ENCODE peak calls at places on chromosome 7, in eight cellular contexts. O is glutamatergic neuron, T is GM18507, E is fibroblast of the conjunctiva, V is A172, W is fibroblast of pulmonary artery, F is nephron progenitor cell, G is stomach. M is an unnamed sample.

GRCh38 chr7:139915864-139916716 is 87.0 kb downstream of the TBXAS1 start:
- DNase-seq in O (no peak), T (peak; percentile 73), E (peak; percentile 96), V (peak; percentile 97), W (peak; percentile 98), F (no peak), G (peak; percentile 46), M (peak; percentile 83)

GRCh38 chr7:158495256-158495655 is 92.4 kb downstream of the PTPRN2 start:
- DNase-seq in O (no peak), T (no peak), E (no peak), V (no peak), W (no peak), F (no peak), G (no peak), M (no peak)

GRCh38 chr7:121294448-121294992 is 34.3 kb upstream of the WNT16 start:
- DNase-seq in O (no peak), T (no peak), E (no peak), V (no peak), W (no peak), F (no peak), G (no peak), M (no peak)

GRCh38 chr7:3028071-3028766 is 15.4 kb downstream of the CARD11 start:
- DNase-seq in O (no peak), T (no peak), E (peak; percentile 0), V (peak; percentile 91), W (peak; percentile 56), F (no peak), G (peak; percentile 31), M (no peak)

GRCh38 chr7:74173491-74173865 is 678 bp upstream of the EIF4H start:
- DNase-seq in O (no peak), T (no peak), E (no peak), V (no peak), W (no peak), F (no peak), G (no peak), M (no peak)

GRCh38 chr7:98878365-98879197 is at the start of gene TRRAP:
- DNase-seq in O (peak; percentile 84), T (peak; percentile 65), E (peak; percentile 35), V (peak; percentile 32), W (peak; percentile 72), F (peak; percentile 84), G (peak; percentile 75), M (no peak)

GRCh38 chr7:70738080-70738479 is 393.9 kb upstream of the GALNT17 start:
- DNase-seq in O (no peak), T (no peak), E (no peak), V (peak; percentile 75), W (peak; percentile 25), F (no peak), G (peak; percentile 47), M (peak; percentile 36)

GRCh38 chr7:27249724-27250636 is 7.4 kb downstream of the EVX1 start:
- DNase-seq in O (no peak), T (no peak), E (no peak), V (no peak), W (no peak), F (no peak), G (no peak), M (no peak)

GRCh38 chr7:72152171-72153131 is 259.7 kb downstream of the CALN1 start:
- DNase-seq in O (no peak), T (no peak), E (no peak), V (no peak), W (no peak), F (no peak), G (peak; percentile 31), M (no peak)

GRCh38 chr7:81482600-81483186 is 287.2 kb downstream of the HGF start:
- DNase-seq in O (no peak), T (no peak), E (peak; percentile 39), V (peak; percentile 33), W (peak; percentile 75), F (no peak), G (no peak), M (no peak)

GRCh38 chr7:108016841-108017775 is 14.1 kb upstream of the LAMB1 start:
- DNase-seq in O (no peak), T (no peak), E (no peak), V (peak; percentile 72), W (peak; percentile 62), F (no peak), G (no peak), M (no peak)

GRCh38 chr7:67019562-67020390 is 23.1 kb downstream of the TYW1 start:
- DNase-seq in O (no peak), T (no peak), E (no peak), V (peak; percentile 74), W (peak; percentile 14), F (no peak), G (no peak), M (no peak)

GRCh38 chr7:53340220-53340619 is 304.8 kb downstream of the POM121L12 start:
- DNase-seq in O (no peak), T (no peak), E (no peak), V (no peak), W (no peak), F (no peak), G (no peak), M (no peak)

GRCh38 chr7:92253251-92253650 is 7.5 kb downstream of the ANKIB1 start:
- DNase-seq in O (no peak), T (no peak), E (no peak), V (no peak), W (no peak), F (no peak), G (no peak), M (no peak)

GRCh38 chr7:130392456-130392860 is 12.2 kb downstream of the CPA1 start:
- DNase-seq in O (no peak), T (no peak), E (no peak), V (no peak), W (peak; percentile 77), F (no peak), G (no peak), M (no peak)

GRCh38 chr7:37224746-37225145 is 223.9 kb downstream of the ELMO1 start:
- DNase-seq in O (no peak), T (no peak), E (no peak), V (no peak), W (no peak), F (no peak), G (no peak), M (no peak)

GRCh38 chr7:74479066-74479781 is 25.5 kb downstream of the GTF2IRD1 start:
- DNase-seq in O (no peak), T (no peak), E (no peak), V (peak; percentile 77), W (no peak), F (peak; percentile 22), G (peak; percentile 53), M (no peak)

GRCh38 chr7:3648276-3648675 is 347.2 kb downstream of the SDK1 start:
- DNase-seq in O (no peak), T (no peak), E (no peak), V (no peak), W (no peak), F (no peak), G (no peak), M (no peak)

GRCh38 chr7:155803418-155804376 is 8.6 kb downstream of the SHH start:
- DNase-seq in O (peak; percentile 50), T (no peak), E (no peak), V (peak; percentile 41), W (no peak), F (peak; percentile 53), G (peak; percentile 78), M (no peak)

GRCh38 chr7:99004216-99004615 is 125.9 kb downstream of the TRRAP start:
- DNase-seq in O (no peak), T (no peak), E (no peak), V (no peak), W (peak; percentile 10), F (no peak), G (no peak), M (no peak)

GRCh38 chr7:51298912-51299311 is 17.7 kb downstream of the COBL start:
- DNase-seq in O (no peak), T (no peak), E (no peak), V (no peak), W (no peak), F (no peak), G (no peak), M (no peak)

GRCh38 chr7:1432411-1433082 is 26.7 kb downstream of the MICALL2 start:
- DNase-seq in O (peak; percentile 89), T (peak; percentile 54), E (peak; percentile 14), V (peak; percentile 44), W (peak; percentile 59), F (peak; percentile 90), G (peak; percentile 82), M (no peak)

GRCh38 chr7:38224392-38224791 is 46.3 kb downstream of the STARD3NL start:
- DNase-seq in O (no peak), T (no peak), E (peak; percentile 8), V (no peak), W (no peak), F (no peak), G (no peak), M (no peak)

GRCh38 chr7:116161733-116162132 is 48.6 kb upstream of the TES start:
- DNase-seq in O (no peak), T (no peak), E (no peak), V (no peak), W (no peak), F (no peak), G (no peak), M (no peak)

GRCh38 chr7:38822556-38822955 is 86.4 kb downstream of the VPS41 start:
- DNase-seq in O (no peak), T (no peak), E (no peak), V (no peak), W (no peak), F (no peak), G (no peak), M (no peak)

GRCh38 chr7:131604841-131605279 is 48.4 kb upstream of the PODXL start:
- DNase-seq in O (no peak), T (no peak), E (no peak), V (peak; percentile 93), W (peak; percentile 38), F (no peak), G (no peak), M (no peak)

GRCh38 chr7:70630647-70631457 is 501.1 kb upstream of the GALNT17 start:
- DNase-seq in O (peak; percentile 55), T (no peak), E (no peak), V (no peak), W (peak; percentile 6), F (peak; percentile 81), G (no peak), M (no peak)

GRCh38 chr7:144032985-144033384 is 15.8 kb upstream of the OR2A5 start:
- DNase-seq in O (no peak), T (no peak), E (no peak), V (no peak), W (no peak), F (no peak), G (no peak), M (no peak)

GRCh38 chr7:1619152-1620079 is 49.6 kb upstream of the PSMG3 start:
- DNase-seq in O (no peak), T (peak; percentile 26), E (no peak), V (no peak), W (no peak), F (no peak), G (no peak), M (no peak)

GRCh38 chr7:4797858-4798705 is 22.7 kb downstream of the AP5Z1 start:
- DNase-seq in O (peak; percentile 84), T (peak; percentile 57), E (no peak), V (no peak), W (peak; percentile 50), F (peak; percentile 84), G (peak; percentile 48), M (no peak)

GRCh38 chr7:24670782-24671181 is 86.5 kb downstream of the GSDME start:
- DNase-seq in O (no peak), T (no peak), E (no peak), V (no peak), W (no peak), F (no peak), G (no peak), M (no peak)

GRCh38 chr7:1293950-1294728 is 61.5 kb downstream of the UNCX start:
- DNase-seq in O (no peak), T (no peak), E (no peak), V (no peak), W (no peak), F (no peak), G (no peak), M (no peak)

GRCh38 chr7:90119178-90119971 is 34.9 kb upstream of the STEAP1 start:
- DNase-seq in O (peak; percentile 59), T (no peak), E (no peak), V (no peak), W (peak; percentile 20), F (peak; percentile 57), G (no peak), M (no peak)

GRCh38 chr7:80699030-80699638 is 60.7 kb downstream of the CD36 start:
- DNase-seq in O (no peak), T (no peak), E (no peak), V (peak; percentile 68), W (peak; percentile 79), F (peak; percentile 8), G (no peak), M (no peak)